ENCODE peak calls at places on chromosomes 2 and 18, in four cellular contexts. One of them, this sample, is unnamed.
A peak's percentile ranks its signal among the peaks of the same experiment; 100 is the strongest.

GRCh38 chr18:44392933-44393332 is 287.8 kb upstream of the SETBP1 start:
- DNase-seq in foreskin fibroblast: no peak
- DNase-seq in DND-41: no peak
- DNase-seq in hepatocyte: no peak
- DNase-seq in this sample: no peak

GRCh38 chr2:120679526-120679925 is 56.1 kb upstream of the GLI2 start:
- DNase-seq in foreskin fibroblast: no peak
- DNase-seq in DND-41: no peak
- DNase-seq in hepatocyte: no peak
- DNase-seq in this sample: no peak

GRCh38 chr18:38923136-38923535 is 1357.5 kb upstream of the CELF4 start:
- DNase-seq in foreskin fibroblast: no peak
- DNase-seq in DND-41: no peak
- DNase-seq in hepatocyte: no peak
- DNase-seq in this sample: no peak

GRCh38 chr2:61905372-61906186 is at the start of gene COMMD1:
- DNase-seq in foreskin fibroblast: peak; percentile 75
- DNase-seq in DND-41: peak; percentile 84
- DNase-seq in hepatocyte: peak; percentile 87
- DNase-seq in this sample: peak; percentile 77

GRCh38 chr2:126771094-126771493 is 115.1 kb downstream of the GYPC start:
- DNase-seq in foreskin fibroblast: no peak
- DNase-seq in DND-41: no peak
- DNase-seq in hepatocyte: no peak
- DNase-seq in this sample: no peak

GRCh38 chr18:58009166-58009565 is 34.9 kb upstream of the NEDD4L start:
- DNase-seq in foreskin fibroblast: no peak
- DNase-seq in DND-41: no peak
- DNase-seq in hepatocyte: no peak
- DNase-seq in this sample: peak; percentile 52

GRCh38 chr2:98474979-98475632 is 30.4 kb downstream of the INPP4A start:
- DNase-seq in foreskin fibroblast: no peak
- DNase-seq in DND-41: no peak
- DNase-seq in hepatocyte: no peak
- DNase-seq in this sample: no peak

GRCh38 chr18:56333846-56334245 is 304.5 kb downstream of the TXNL1 start:
- DNase-seq in foreskin fibroblast: no peak
- DNase-seq in DND-41: no peak
- DNase-seq in hepatocyte: no peak
- DNase-seq in this sample: no peak

GRCh38 chr18:58230438-58231179 is 186.6 kb downstream of the NEDD4L start:
- DNase-seq in foreskin fibroblast: no peak
- DNase-seq in DND-41: no peak
- DNase-seq in hepatocyte: peak; percentile 53
- DNase-seq in this sample: no peak

GRCh38 chr2:10273215-10274175 is 29.2 kb upstream of the HPCAL1 start:
- DNase-seq in foreskin fibroblast: no peak
- DNase-seq in DND-41: no peak
- DNase-seq in hepatocyte: no peak
- DNase-seq in this sample: no peak

GRCh38 chr2:215431290-215431689 is 4.6 kb downstream of the FN1 start:
- DNase-seq in foreskin fibroblast: no peak
- DNase-seq in DND-41: no peak
- DNase-seq in hepatocyte: no peak
- DNase-seq in this sample: no peak
- H3K4me3 ChIP-seq in foreskin fibroblast: peak overlapping the region; percentile 10
- H3K4me3 ChIP-seq in DND-41: no peak overlapping the region
- H3K4me3 ChIP-seq in hepatocyte: no peak overlapping the region
- H3K4me3 ChIP-seq in this sample: peak overlapping the region; percentile 85

GRCh38 chr2:81650048-81650971 is 1345.8 kb upstream of the LRRTM1 start:
- DNase-seq in foreskin fibroblast: no peak
- DNase-seq in DND-41: no peak
- DNase-seq in hepatocyte: no peak
- DNase-seq in this sample: no peak
- TF ChIP-seq CTCF in foreskin fibroblast: no peak
- TF ChIP-seq CTCF in DND-41: peak; percentile 34
- TF ChIP-seq CTCF in hepatocyte: peak; percentile 3
- TF ChIP-seq CTCF in this sample: no peak

GRCh38 chr2:137952586-137953129 is 11.6 kb upstream of the HNMT start:
- DNase-seq in foreskin fibroblast: no peak
- DNase-seq in DND-41: no peak
- DNase-seq in hepatocyte: no peak
- DNase-seq in this sample: no peak
- H3K4me3 ChIP-seq in foreskin fibroblast: no peak overlapping the region
- H3K4me3 ChIP-seq in DND-41: no peak overlapping the region
- H3K4me3 ChIP-seq in hepatocyte: no peak overlapping the region
- H3K4me3 ChIP-seq in this sample: no peak overlapping the region

GRCh38 chr2:66813976-66814375 is 379.1 kb downstream of the MEIS1 start:
- DNase-seq in foreskin fibroblast: no peak
- DNase-seq in DND-41: no peak
- DNase-seq in hepatocyte: no peak
- DNase-seq in this sample: peak; percentile 46
- TF ChIP-seq CTCF in foreskin fibroblast: no peak
- TF ChIP-seq CTCF in DND-41: no peak
- TF ChIP-seq CTCF in hepatocyte: no peak
- TF ChIP-seq CTCF in this sample: no peak

GRCh38 chr2:241802806-241803318 is 6.1 kb upstream of the NEU4 start:
- DNase-seq in foreskin fibroblast: no peak
- DNase-seq in DND-41: no peak
- DNase-seq in hepatocyte: no peak
- DNase-seq in this sample: no peak
- H3K4me3 ChIP-seq in foreskin fibroblast: no peak overlapping the region
- H3K4me3 ChIP-seq in DND-41: no peak overlapping the region
- H3K4me3 ChIP-seq in hepatocyte: no peak overlapping the region
- H3K4me3 ChIP-seq in this sample: no peak overlapping the region

GRCh38 chr2:129667586-129667985 is 311.9 kb upstream of the RAB6C start:
- DNase-seq in foreskin fibroblast: no peak
- DNase-seq in DND-41: no peak
- DNase-seq in hepatocyte: no peak
- DNase-seq in this sample: no peak

GRCh38 chr2:129658430-129658829 is 321.0 kb upstream of the RAB6C start:
- DNase-seq in foreskin fibroblast: no peak
- DNase-seq in DND-41: no peak
- DNase-seq in hepatocyte: no peak
- DNase-seq in this sample: no peak

GRCh38 chr2:129661942-129662341 is 317.5 kb upstream of the RAB6C start:
- DNase-seq in foreskin fibroblast: no peak
- DNase-seq in DND-41: no peak
- DNase-seq in hepatocyte: no peak
- DNase-seq in this sample: no peak
- TF ChIP-seq CTCF in foreskin fibroblast: no peak
- TF ChIP-seq CTCF in DND-41: peak; percentile 4
- TF ChIP-seq CTCF in hepatocyte: peak; percentile 38
- TF ChIP-seq CTCF in this sample: no peak

GRCh38 chr2:20168048-20168726 is 56.7 kb downstream of the SDC1 start:
- DNase-seq in foreskin fibroblast: no peak
- DNase-seq in DND-41: no peak
- DNase-seq in hepatocyte: no peak
- DNase-seq in this sample: no peak
- H3K4me3 ChIP-seq in foreskin fibroblast: no peak overlapping the region
- H3K4me3 ChIP-seq in DND-41: no peak overlapping the region
- H3K4me3 ChIP-seq in hepatocyte: no peak overlapping the region
- H3K4me3 ChIP-seq in this sample: no peak overlapping the region

DNA sequence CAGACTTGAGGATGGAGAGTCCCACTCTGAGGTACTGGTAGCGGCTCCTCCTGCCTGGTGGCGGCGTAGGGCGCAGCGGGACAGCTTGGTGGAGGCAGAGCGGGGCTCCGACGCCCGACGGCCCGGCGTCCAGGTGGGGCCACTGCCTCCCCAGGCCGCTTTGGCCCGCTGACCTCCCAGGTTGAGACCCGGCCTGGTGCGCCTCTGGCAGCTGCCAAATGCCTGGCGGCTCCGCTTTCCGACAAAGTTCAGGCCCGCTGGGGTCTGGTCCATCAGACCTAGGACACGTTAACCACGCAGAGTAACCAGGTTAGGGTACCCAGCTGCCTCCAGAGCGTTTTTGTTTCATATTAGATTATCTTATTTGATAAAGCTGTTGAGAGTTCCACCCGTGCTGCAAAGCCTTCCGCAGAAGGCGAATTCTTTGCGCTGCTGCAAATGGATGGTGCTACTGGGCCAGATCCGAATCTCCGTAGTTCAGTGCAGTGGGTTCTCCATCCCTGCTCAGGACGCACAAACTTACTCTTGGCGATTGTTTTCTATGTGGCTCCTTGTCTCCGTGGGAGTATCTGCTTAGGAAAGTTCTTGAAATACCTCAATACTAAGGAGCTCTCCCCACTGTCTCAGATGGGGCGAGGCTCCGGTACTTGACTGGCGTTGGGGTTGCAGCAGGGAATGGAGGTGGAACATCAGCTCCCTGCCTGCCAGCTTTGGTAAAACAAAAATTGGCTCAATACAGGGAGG is 405.9 kb downstream of the XIRP2 start:
- DNase-seq in foreskin fibroblast: peak; percentile 15
- DNase-seq in DND-41: no peak
- DNase-seq in hepatocyte: peak; percentile 35
- DNase-seq in this sample: peak; percentile 13
- TF ChIP-seq CTCF in foreskin fibroblast: no peak
- TF ChIP-seq CTCF in DND-41: no peak
- TF ChIP-seq CTCF in hepatocyte: no peak
- TF ChIP-seq CTCF in this sample: no peak

This sample was measured in cardiac fibroblast.